ENCODE peak calls at places on chromosomes 5 and 9, in four cellular contexts. F is activated gamma-delta T cell treated with Interleukin-2 at 50 U/mL for 16 hours; V is effector memory CD4-positive, alpha-beta T cell; A is RWPE1. P is an unnamed sample.

GRCh38 chr9:16368425-16369087 is 501.9 kb downstream of the BNC2 start:
- DNase-seq in A (peak; percentile 48), V (no peak), F (no peak), P (no peak)

GRCh38 chr5:135063056-135063445 is 29.0 kb upstream of the PITX1 start:
- DNase-seq in F (no peak), A (no peak), V (no peak), P (no peak)

GRCh38 chr5:19314840-19315239 is 673.2 kb downstream of the CDH18 start:
- DNase-seq in F (no peak), A (peak; percentile 85), V (no peak), P (no peak)

GRCh38 chr5:92641031-92641962 is 939.7 kb downstream of the NR2F1-AS1 start:
- DNase-seq in A (peak; percentile 11), F (no peak), V (no peak), P (no peak)

GRCh38 chr5:159897786-159898393 is 18.4 kb upstream of the ADRA1B start:
- DNase-seq in V (no peak), F (no peak), A (no peak), P (no peak)

GRCh38 chr5:171420429-171421231 is 1.2 kb downstream of the FGF18 start:
- DNase-seq in F (no peak), A (no peak), V (no peak), P (no peak)

GRCh38 chr9:5630038-5630507 is 1.2 kb downstream of the RIC1 start:
- DNase-seq in V (no peak), A (no peak), F (no peak), P (no peak)

GRCh38 chr5:133056891-133057290 is 5.1 kb downstream of the HSPA4 start:
- DNase-seq in F (no peak), A (no peak), V (no peak), P (no peak)

GRCh38 chr5:134533115-134533815 is 7.8 kb downstream of the JADE2 start:
- DNase-seq in F (no peak), V (no peak), A (no peak), P (no peak)

GRCh38 chr5:32325067-32325466 is 12.3 kb upstream of the MTMR12 start:
- DNase-seq in V (no peak), F (no peak), A (peak; percentile 11), P (no peak)

GRCh38 chr9:132160802-132161742 is 786 bp upstream of the NTNG2 start:
- DNase-seq in F (peak; percentile 60), A (peak; percentile 40), V (peak; percentile 34), P (peak; percentile 23)

GRCh38 chr5:126535856-126536545 is 59.0 kb downstream of the ALDH7A1 start:
- DNase-seq in F (no peak), A (no peak), V (no peak), P (no peak)

GRCh38 chr5:125775896-125776295 is 647.3 kb upstream of the GRAMD2B start:
- DNase-seq in F (no peak), V (no peak), A (no peak), P (no peak)

GRCh38 chr9:114403153-114403756 is 15.5 kb upstream of the AKNA start:
- DNase-seq in V (no peak), A (no peak), F (no peak), P (no peak)

GRCh38 chr9:16521868-16522381 is 348.5 kb downstream of the BNC2 start:
- DNase-seq in F (no peak), A (peak; percentile 34), V (no peak), P (no peak)

GRCh38 chr5:54533541-54534179 is 16.1 kb downstream of the SNX18 start:
- DNase-seq in F (no peak), A (no peak), V (no peak), P (no peak)

P was measured in effector CD4-positive, alpha-beta T cell.